ENCODE peak calls at places on chromosomes 4 and X, in six cellular contexts. P is left lung; V is CD8-positive, alpha-beta memory T cell; D is ovary; S is heart right ventricle; G is tibial nerve. U is an unnamed sample.
A peak's percentile ranks its signal among the peaks of the same experiment; 100 is the strongest.

GRCh38 chr4:89549907-89550306 is 242.3 kb upstream of the GPRIN3 start:
- DNase-seq in P (no peak), V (no peak), D (no peak), S (no peak), G (no peak), U (no peak)

GRCh38 chr4:37685211-37685725 is 908 bp downstream of the RELL1 start:
- DNase-seq in P (no peak), V (peak; percentile 84), D (no peak), S (peak; percentile 41), G (no peak), U (no peak)

GRCh38 chr4:24748758-24749350 is 46.5 kb upstream of the SOD3 start:
- DNase-seq in P (no peak), V (no peak), D (peak; percentile 35), S (no peak), G (no peak), U (no peak)

GRCh38 chr4:151688003-151688784 is 72.6 kb downstream of the GATB start:
- DNase-seq in P (no peak), V (no peak), D (no peak), S (no peak), G (no peak), U (no peak)

GRCh38 chr4:159422626-159423025 is 319.7 kb downstream of the RAPGEF2 start:
- DNase-seq in P (no peak), V (no peak), D (no peak), S (no peak), G (no peak), U (no peak)

GRCh38 chrX:40415675-40416074 is 165.1 kb upstream of the ATP6AP2 start:
- DNase-seq in P (no peak), V (no peak), D (no peak), S (no peak), G (no peak), U (no peak)

GRCh38 chrX:40189018-40189417 is 91.3 kb upstream of the BCOR start:
- DNase-seq in P (no peak), V (no peak), D (no peak), S (no peak), G (no peak), U (no peak)

GRCh38 chr4:118076958-118077766 is 42.9 kb downstream of the NDST3 start:
- DNase-seq in P (peak; percentile 24), V (no peak), D (no peak), S (no peak), G (no peak), U (no peak)

GRCh38 chr4:35559559-35560365 is 684.6 kb downstream of the ARAP2 start:
- DNase-seq in P (peak; percentile 36), V (no peak), D (no peak), S (no peak), G (no peak), U (no peak)

GRCh38 chr4:622996-623913 is 2.1 kb upstream of the PDE6B start:
- DNase-seq in P (peak; percentile 45), V (no peak), D (no peak), S (no peak), G (no peak), U (no peak)

GRCh38 chrX:2172359-2172758 is 328.4 kb downstream of the DHRSX start:
- DNase-seq in P (no peak), V (no peak), D (no peak), S (no peak), G (no peak), U (no peak)

DNA sequence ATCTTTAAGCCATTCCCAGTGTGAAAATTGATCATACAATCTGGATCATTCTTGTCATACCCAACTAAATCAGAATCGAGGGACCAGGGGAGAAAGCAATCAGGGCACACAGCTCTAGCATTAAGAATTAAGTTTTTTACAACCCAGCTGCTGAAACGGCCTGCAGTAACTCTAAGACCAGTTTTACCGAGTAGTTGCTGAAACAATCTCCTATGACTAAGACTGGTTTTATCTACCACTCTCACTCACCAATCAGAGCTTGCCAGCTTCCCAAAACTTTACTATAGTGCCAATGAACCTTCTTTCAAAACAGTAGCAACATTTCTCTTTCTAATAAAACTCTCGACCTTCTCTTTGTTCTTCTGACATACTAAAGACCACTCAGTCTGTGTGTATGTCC is 2.8 kb upstream of the SAP30 start:
- DNase-seq in P (no peak), V (no peak), D (no peak), S (no peak), G (no peak), U (no peak)
- H3K4me3 ChIP-seq in P (no peak overlapping the region), V (no peak overlapping the region), D (peak overlapping the region; percentile 10), S (peak overlapping the region; percentile 81), G (no peak overlapping the region), U (no peak overlapping the region)

GRCh38 chr4:99859618-99860017 is 34.6 kb downstream of the LAMTOR3 start:
- DNase-seq in P (no peak), V (no peak), D (no peak), S (no peak), G (no peak), U (no peak)
- H3K36me3 ChIP-seq in P (no peaks in the 10 kb centered on the region), V (peaks cover 5% of the 10 kb centered on the region), D (no peaks in the 10 kb centered on the region), S (no peaks in the 10 kb centered on the region), G (no peaks in the 10 kb centered on the region), U (no peaks in the 10 kb centered on the region)

GRCh38 chr4:40202474-40202873 is 5.6 kb downstream of the RHOH start:
- DNase-seq in P (no peak), V (no peak), D (no peak), S (no peak), G (no peak), U (no peak)

GRCh38 chr4:40205259-40206198 is 8.7 kb downstream of the RHOH start:
- DNase-seq in P (no peak), V (no peak), D (no peak), S (no peak), G (no peak), U (no peak)

GRCh38 chr4:40204507-40205258 is 7.9 kb downstream of the RHOH start:
- DNase-seq in P (no peak), V (no peak), D (no peak), S (no peak), G (no peak), U (no peak)

GRCh38 chr4:40209401-40209800 is 12.6 kb downstream of the RHOH start:
- DNase-seq in P (no peak), V (no peak), D (no peak), S (no peak), G (no peak), U (no peak)

DNA sequence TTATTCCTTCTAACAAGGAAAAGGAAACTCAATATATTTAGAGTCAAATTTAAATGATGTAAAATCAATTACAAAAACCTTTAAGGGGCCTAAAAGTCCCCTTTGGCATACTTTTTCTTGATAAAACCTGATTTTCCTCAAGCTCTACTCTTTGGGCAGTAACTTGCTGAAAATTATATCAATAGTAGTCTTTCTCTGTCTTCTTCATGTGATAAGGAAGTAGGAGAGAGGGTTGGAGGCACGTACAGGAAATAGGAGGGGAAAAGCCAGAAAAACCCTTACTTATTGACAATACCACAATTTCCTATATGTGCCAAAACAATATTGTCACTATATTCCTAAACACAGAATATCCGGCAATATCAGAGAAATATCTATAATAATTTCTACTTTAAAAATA is 9.6 kb downstream of the RHOH start:
- DNase-seq in P (no peak), V (peak; percentile 55), D (no peak), S (no peak), G (no peak), U (no peak)
- H3K4me3 ChIP-seq in P (peak overlapping the region; percentile 33), V (peak overlapping the region; percentile 49), D (no peak overlapping the region), S (peak overlapping the region; percentile 48), G (no peak overlapping the region), U (no peak overlapping the region)

GRCh38 chr4:15239866-15240265 is 188.0 kb upstream of the C1QTNF7 start:
- DNase-seq in P (no peak), V (no peak), D (no peak), S (peak; percentile 67), G (no peak), U (no peak)
- H3K36me3 ChIP-seq in P (no peaks in the 10 kb centered on the region), V (no peaks in the 10 kb centered on the region), D (no peaks in the 10 kb centered on the region), S (no peaks in the 10 kb centered on the region), G (no peaks in the 10 kb centered on the region), U (no peaks in the 10 kb centered on the region)

DNA sequence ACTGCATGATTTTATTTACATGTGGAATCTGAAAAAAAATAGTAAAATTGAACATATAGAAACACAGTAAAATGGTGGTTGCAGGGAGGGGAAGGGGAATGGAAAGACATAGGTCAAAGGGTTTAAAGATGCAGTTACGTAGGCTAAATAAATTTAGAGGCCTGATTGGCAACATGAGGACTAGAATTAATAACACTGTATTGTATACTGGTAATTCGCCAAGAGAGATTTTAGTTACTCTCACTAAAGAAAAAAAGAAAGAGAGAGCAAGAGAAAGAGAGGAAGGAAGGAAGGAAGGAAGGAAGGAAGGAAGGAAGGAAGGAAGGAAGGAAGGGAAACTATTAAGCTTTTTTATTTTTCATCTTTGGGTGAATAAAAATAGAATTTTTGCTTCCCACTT is 488.1 kb downstream of the PCDH10 start:
- DNase-seq in P (no peak), V (no peak), D (no peak), S (no peak), G (no peak), U (no peak)
- H3K4me3 ChIP-seq in P (no peak overlapping the region), V (no peak overlapping the region), D (no peak overlapping the region), S (no peak overlapping the region), G (no peak overlapping the region), U (no peak overlapping the region)

DNA sequence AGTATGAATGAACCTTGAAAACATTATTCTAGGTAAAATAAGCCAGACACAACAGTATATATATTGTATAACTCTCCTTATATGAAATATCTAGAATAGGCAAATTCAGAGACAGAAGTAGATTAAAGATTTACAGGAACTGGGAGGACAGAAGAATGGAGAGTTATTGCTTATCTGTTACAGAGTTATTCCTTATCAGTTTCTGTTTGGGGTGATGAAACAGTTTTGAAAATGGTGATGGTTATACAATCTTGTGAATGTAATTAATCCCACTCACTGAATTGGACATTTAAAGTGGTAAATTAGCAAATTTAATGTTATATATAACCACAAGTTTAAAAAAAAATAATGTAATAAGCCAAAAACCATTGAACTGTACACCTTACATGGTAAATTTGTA is 14.5 kb upstream of the EXOC1 start:
- DNase-seq in P (no peak), V (no peak), D (no peak), S (no peak), G (no peak), U (no peak)
- H3K36me3 ChIP-seq in P (no peaks in the 10 kb centered on the region), V (no peaks in the 10 kb centered on the region), D (no peaks in the 10 kb centered on the region), S (no peaks in the 10 kb centered on the region), G (no peaks in the 10 kb centered on the region), U (no peaks in the 10 kb centered on the region)

GRCh38 chr4:140523370-140523856 is 555 bp upstream of the ELMOD2 start:
- DNase-seq in P (no peak), V (peak; percentile 2), D (no peak), S (no peak), G (no peak), U (no peak)
- H3K4me3 ChIP-seq in P (peak overlapping the region; percentile 66), V (peak overlapping the region; percentile 72), D (peak overlapping the region; percentile 83), S (peak overlapping the region; percentile 84), G (peak overlapping the region; percentile 37), U (peak overlapping the region; percentile 100)

DNA sequence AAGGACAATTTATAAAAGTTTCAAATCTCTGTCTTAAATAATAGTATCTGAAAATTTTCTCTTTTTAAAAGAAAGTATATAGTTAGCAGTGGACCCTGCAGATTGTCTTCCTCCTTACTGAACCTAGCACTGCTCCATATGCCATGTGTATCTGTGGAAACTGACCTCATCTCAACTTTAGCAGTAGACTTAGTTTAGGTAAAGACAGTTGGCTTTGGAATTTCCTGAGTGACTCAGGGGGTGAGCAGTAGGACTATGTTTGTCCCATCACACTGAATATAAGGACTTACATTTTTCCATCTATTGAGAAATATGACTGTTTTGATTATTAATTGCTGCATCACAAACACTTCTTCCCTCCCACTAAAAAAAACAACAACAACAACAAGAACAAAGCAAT is 1658.1 kb downstream of the STIM2 start:
- DNase-seq in P (no peak), V (no peak), D (no peak), S (no peak), G (no peak), U (no peak)
- H3K36me3 ChIP-seq in P (no peaks in the 10 kb centered on the region), V (no peaks in the 10 kb centered on the region), D (no peaks in the 10 kb centered on the region), S (no peaks in the 10 kb centered on the region), G (no peaks in the 10 kb centered on the region), U (no peaks in the 10 kb centered on the region)

GRCh38 chr4:38781854-38782261 is 932 bp downstream of the TLR10 start:
- DNase-seq in P (no peak), V (no peak), D (no peak), S (no peak), G (no peak), U (no peak)
- H3K4me3 ChIP-seq in P (no peak overlapping the region), V (no peak overlapping the region), D (no peak overlapping the region), S (no peak overlapping the region), G (no peak overlapping the region), U (no peak overlapping the region)